ENCODE peak calls at places on chromosome 19, in six cellular contexts. B is heart right ventricle, K is fibroblast of mammary gland, C is ascending aorta, L is astrocyte of the spinal cord, V is right lobe of liver. D is an unnamed sample.

GRCh38 chr19:55173717-55174409 is 6.2 kb downstream of the SYT5 start:
- DNase-seq in B (peak; percentile 66), K (peak; percentile 81), L (peak; percentile 57), C (no peak), V (peak; percentile 59), D (peak; percentile 80)

GRCh38 chr19:50412419-50412818 is 6.3 kb upstream of the SPIB start:
- DNase-seq in L (no peak), K (no peak), C (no peak), V (no peak), B (no peak), D (no peak)

GRCh38 chr19:46845959-46846459 is 4.6 kb downstream of the AP2S1 start:
- DNase-seq in B (no peak), V (no peak), L (no peak), K (no peak), C (no peak), D (no peak)

GRCh38 chr19:44585371-44586141 is 27.8 kb upstream of the IGSF23 start:
- DNase-seq in K (peak; percentile 42), V (peak; percentile 43), C (no peak), B (no peak), L (peak; percentile 39), D (peak; percentile 59)

GRCh38 chr19:35135389-35135909 is 590 bp upstream of the LGI4 start:
- DNase-seq in L (peak; percentile 44), C (peak; percentile 88), V (peak; percentile 82), K (peak; percentile 61), B (peak; percentile 80), D (peak; percentile 64)

GRCh38 chr19:4197625-4198466 is 15.4 kb downstream of the ANKRD24 start:
- DNase-seq in C (no peak), K (no peak), L (no peak), B (no peak), V (no peak), D (no peak)

GRCh38 chr19:37654118-37654517 is 1.1 kb downstream of the ZFP30 start:
- DNase-seq in K (peak; percentile 5), B (no peak), C (no peak), L (peak; percentile 24), V (no peak), D (peak; percentile 1)

GRCh38 chr19:55442372-55443044 is 592 bp downstream of the SHISA7 start:
- DNase-seq in C (no peak), V (peak; percentile 33), L (no peak), K (no peak), B (no peak), D (no peak)

GRCh38 chr19:23404676-23405075 is 9.4 kb upstream of the ZNF91 start:
- DNase-seq in C (no peak), L (no peak), V (no peak), B (no peak), K (no peak), D (peak; percentile 37)

GRCh38 chr19:33194884-33195710 is 967 bp downstream of the LRP3 start:
- DNase-seq in C (no peak), V (peak; percentile 82), B (peak; percentile 35), K (peak; percentile 62), L (peak; percentile 16), D (no peak)

GRCh38 chr19:51318687-51319675 is 7.5 kb downstream of the IGLON5 start:
- DNase-seq in B (no peak), C (no peak), L (no peak), V (no peak), K (no peak), D (no peak)

GRCh38 chr19:50994129-50994528 is 7.3 kb downstream of the KLK8 start:
- DNase-seq in K (peak; percentile 4), C (no peak), V (no peak), L (no peak), B (no peak), D (no peak)

GRCh38 chr19:55490478-55491436 is 2.5 kb downstream of the SSC5D start:
- DNase-seq in K (peak; percentile 58), V (no peak), C (no peak), L (no peak), B (no peak), D (no peak)

GRCh38 chr19:56403261-56403660 is 871 bp upstream of the ZNF583 start:
- DNase-seq in V (no peak), K (no peak), B (no peak), C (no peak), L (no peak), D (peak; percentile 4)

GRCh38 chr19:27746691-27747380 is 1466.1 kb downstream of the UQCRFS1 start:
- DNase-seq in L (no peak), B (peak; percentile 34), K (peak; percentile 28), C (peak; percentile 51), V (no peak), D (peak; percentile 46)

GRCh38 chr19:2743099-2743498 is 3.3 kb upstream of the SLC39A3 start:
- DNase-seq in B (no peak), V (no peak), L (no peak), K (no peak), C (no peak), D (no peak)

GRCh38 chr19:2736550-2737190 is 3.1 kb downstream of the SLC39A3 start:
- DNase-seq in L (no peak), B (no peak), V (no peak), K (no peak), C (no peak), D (no peak)

GRCh38 chr19:2739602-2740313 is at the start of gene SLC39A3:
- DNase-seq in K (peak; percentile 98), C (peak; percentile 99), L (peak; percentile 98), B (peak; percentile 100), V (peak; percentile 100), D (peak; percentile 99)

GRCh38 chr19:2744113-2744512 is 4.3 kb upstream of the SLC39A3 start:
- DNase-seq in V (no peak), B (no peak), L (no peak), K (no peak), C (no peak), D (no peak)

GRCh38 chr19:2740314-2740656 is 468 bp upstream of the SLC39A3 start:
- DNase-seq in B (no peak), L (no peak), V (no peak), C (no peak), K (no peak), D (no peak)
- H3K4me3 ChIP-seq in B (no peak overlapping the region), L (no peak overlapping the region), V (no peak overlapping the region), C (no peak overlapping the region), K (no peak overlapping the region), D (no peak overlapping the region)

DNA sequence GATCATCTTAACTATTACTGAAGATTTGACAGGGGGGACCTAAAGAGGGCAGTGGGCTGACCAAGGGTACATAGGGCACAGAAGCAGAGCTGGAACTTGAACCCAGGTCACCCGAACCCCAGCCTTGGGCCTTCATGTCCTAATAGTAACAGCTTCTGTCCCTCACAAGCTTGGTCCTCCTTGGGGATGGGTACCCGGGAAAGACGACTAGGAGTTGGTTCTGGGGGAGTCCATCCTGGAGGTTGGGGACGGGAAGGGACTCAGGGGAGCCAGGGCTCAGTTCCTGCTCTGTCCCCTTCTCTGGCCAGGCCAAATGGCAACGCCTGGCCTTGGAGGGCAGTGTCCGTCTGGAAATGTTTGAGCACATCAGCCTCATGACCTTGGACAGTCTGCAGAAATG is 39.6 kb upstream of the CYP4F8 start:
- DNase-seq in L (no peak), K (no peak), B (no peak), C (no peak), V (peak; percentile 13), D (no peak)
- H3K4me3 ChIP-seq in L (no peak overlapping the region), K (no peak overlapping the region), B (no peak overlapping the region), C (no peak overlapping the region), V (no peak overlapping the region), D (no peak overlapping the region)

GRCh38 chr19:16425993-16426392 is 45.8 kb downstream of the EPS15L1 start:
- DNase-seq in B (no peak), L (no peak), K (no peak), C (peak; percentile 49), V (no peak), D (no peak)

GRCh38 chr19:16429066-16429758 is 42.6 kb downstream of the EPS15L1 start:
- DNase-seq in C (peak; percentile 62), V (peak; percentile 86), L (no peak), K (no peak), B (peak; percentile 74), D (peak; percentile 86)

GRCh38 chr19:16429759-16430091 is 42.0 kb downstream of the EPS15L1 start:
- DNase-seq in L (no peak), B (no peak), V (no peak), K (no peak), C (no peak), D (no peak)

GRCh38 chr19:16425019-16425418 is 46.8 kb downstream of the EPS15L1 start:
- DNase-seq in B (no peak), L (no peak), C (no peak), V (no peak), K (no peak), D (no peak)

DNA sequence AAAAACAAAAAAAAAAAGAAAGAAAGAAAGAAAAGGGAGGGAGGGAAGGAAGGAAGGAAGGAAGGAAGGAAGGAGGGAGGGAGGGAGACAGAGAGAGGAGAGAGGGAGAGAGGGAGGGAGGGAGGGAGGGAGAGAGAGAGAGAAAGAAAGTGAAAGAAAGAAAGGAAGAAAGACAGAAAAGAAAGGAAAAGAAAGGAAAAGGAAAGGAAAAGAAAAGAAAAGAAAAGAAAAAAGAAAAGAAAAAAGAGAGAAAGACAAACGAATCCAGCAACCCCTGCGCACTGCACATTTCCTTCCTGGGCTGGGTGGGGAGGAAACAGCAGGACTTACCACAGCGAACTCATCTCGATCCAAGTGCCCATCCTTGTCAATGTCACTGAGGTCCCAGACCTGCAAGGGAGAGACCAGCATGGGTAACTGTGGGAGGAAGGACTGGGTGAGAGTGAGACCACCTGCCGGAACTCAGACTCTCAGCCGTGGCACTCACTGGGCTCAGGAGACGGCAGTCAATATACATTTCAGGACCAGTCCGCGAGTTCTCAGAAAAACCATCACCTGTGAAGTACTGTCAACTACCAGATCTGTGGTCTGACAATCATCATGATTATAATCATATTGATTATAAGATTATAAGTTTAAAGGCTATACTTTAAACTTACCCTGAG is 43.3 kb downstream of the EPS15L1 start:
- DNase-seq in B (no peak), K (no peak), L (no peak), C (no peak), V (no peak), D (no peak)
- H3K4me3 ChIP-seq in B (no peak overlapping the region), K (no peak overlapping the region), L (no peak overlapping the region), C (no peak overlapping the region), V (no peak overlapping the region), D (no peak overlapping the region)

DNA sequence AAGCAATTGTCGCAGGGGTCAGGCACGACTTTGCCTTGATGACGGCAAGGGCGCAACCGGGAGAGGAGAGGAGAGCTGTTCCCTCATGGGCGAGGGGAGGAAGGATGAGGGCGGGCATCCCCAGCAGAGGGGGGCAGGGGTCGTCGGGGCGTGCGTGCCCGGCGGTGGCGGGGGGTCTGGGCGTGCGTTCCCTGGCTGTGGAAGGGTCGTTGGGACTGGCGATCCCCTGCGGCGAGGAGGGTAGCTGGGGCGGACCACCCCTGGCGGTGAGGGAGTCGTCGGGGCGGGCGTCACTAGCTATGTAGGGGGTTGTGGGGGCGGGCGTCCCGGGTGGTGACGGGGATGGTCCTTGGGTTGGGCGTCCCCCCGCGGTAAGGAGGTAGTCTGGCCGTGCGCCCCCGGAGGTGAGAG is 1.7 kb downstream of the COMP start:
- DNase-seq in C (no peak), K (no peak), B (no peak), V (no peak), L (no peak), D (no peak)
- H3K4me3 ChIP-seq in C (peak overlapping the region; percentile 21), K (no peak overlapping the region), B (no peak overlapping the region), V (no peak overlapping the region), L (no peak overlapping the region), D (no peak overlapping the region)

GRCh38 chr19:8571006-8571411 is 6.2 kb downstream of the MYO1F start:
- DNase-seq in L (peak; percentile 48), B (peak; percentile 29), C (no peak), V (no peak), K (peak; percentile 55), D (no peak)
- H3K4me3 ChIP-seq in L (no peak overlapping the region), B (no peak overlapping the region), C (no peak overlapping the region), V (no peak overlapping the region), K (no peak overlapping the region), D (no peak overlapping the region)